ENCODE peak calls at places on chromosome 10, in nine cellular contexts. T, X, R, C, S, Z, F, J and Q are unnamed samples.
A peak's percentile ranks its signal among the peaks of the same experiment; 100 is the strongest.

GRCh38 chr10:127035827-127036226 is 130.6 kb downstream of the DOCK1 start:
- DNase-seq in T (no peak), X (no peak), R (no peak), C (no peak), S (no peak), Z (no peak), F (no peak), J (peak; percentile 25), Q (no peak)

GRCh38 chr10:90969148-90969547 is 48.3 kb upstream of the ANKRD1 start:
- DNase-seq in T (no peak), X (no peak), R (no peak), C (no peak), S (no peak), Z (no peak), F (peak; percentile 73), J (no peak), Q (no peak)

GRCh38 chr10:62414359-62414758 is 40.2 kb downstream of the ZNF365 start:
- DNase-seq in T (no peak), X (no peak), R (no peak), C (no peak), S (no peak), Z (no peak), F (peak; percentile 88), J (no peak), Q (no peak)

GRCh38 chr10:93363891-93364648 is 118.1 kb downstream of the MYOF start:
- DNase-seq in T (peak; percentile 85), X (no peak), R (no peak), C (peak; percentile 51), S (peak; percentile 17), Z (peak; percentile 8), F (no peak), J (peak; percentile 90), Q (no peak)

GRCh38 chr10:26555719-26556368 is 117.7 kb downstream of the APBB1IP start:
- DNase-seq in T (peak; percentile 57), X (peak; percentile 51), R (peak; percentile 79), C (peak; percentile 90), S (peak; percentile 54), Z (peak; percentile 68), F (peak; percentile 26), J (peak; percentile 93), Q (no peak)

GRCh38 chr10:71555760-71556159 is 159.0 kb downstream of the CDH23 start:
- DNase-seq in T (no peak), X (no peak), R (no peak), C (no peak), S (no peak), Z (no peak), F (no peak), J (no peak), Q (no peak)

GRCh38 chr10:3869036-3869435 is 84.0 kb upstream of the KLF6 start:
- DNase-seq in T (no peak), X (no peak), R (no peak), C (no peak), S (no peak), Z (no peak), F (no peak), J (no peak), Q (no peak)

GRCh38 chr10:6958254-6958653 is 378.2 kb upstream of the PRKCQ start:
- DNase-seq in T (no peak), X (no peak), R (no peak), C (peak; percentile 3), S (no peak), Z (no peak), F (no peak), J (no peak), Q (no peak)

GRCh38 chr10:35910234-35910633 is 268.1 kb upstream of the FZD8 start:
- DNase-seq in T (no peak), X (peak; percentile 88), R (peak; percentile 40), C (no peak), S (no peak), Z (no peak), F (peak; percentile 99), J (no peak), Q (peak; percentile 20)

GRCh38 chr10:76621886-76622620 is 1015.6 kb downstream of the KCNMA1 start:
- DNase-seq in T (no peak), X (no peak), R (no peak), C (no peak), S (no peak), Z (no peak), F (no peak), J (no peak), Q (no peak)

GRCh38 chr10:128883126-128884060 is 583.6 kb upstream of the MGMT start:
- DNase-seq in T (no peak), X (no peak), R (no peak), C (no peak), S (no peak), Z (no peak), F (no peak), J (peak; percentile 72), Q (no peak)

GRCh38 chr10:73433538-73433867 is at the start of gene MSS51:
- DNase-seq in T (no peak), X (no peak), R (no peak), C (no peak), S (peak; percentile 51), Z (no peak), F (no peak), J (no peak), Q (no peak)

GRCh38 chr10:129231821-129232220 is 235.2 kb upstream of the MGMT start:
- DNase-seq in T (no peak), X (no peak), R (no peak), C (no peak), S (no peak), Z (no peak), F (no peak), J (no peak), Q (no peak)

GRCh38 chr10:97229322-97229721 is 43.6 kb upstream of the SLIT1 start:
- DNase-seq in T (no peak), X (peak; percentile 18), R (peak; percentile 30), C (no peak), S (no peak), Z (no peak), F (peak; percentile 63), J (no peak), Q (no peak)

GRCh38 chr10:97063271-97063982 is 122.3 kb downstream of the SLIT1 start:
- DNase-seq in T (no peak), X (no peak), R (no peak), C (peak; percentile 46), S (no peak), Z (no peak), F (no peak), J (no peak), Q (no peak)

GRCh38 chr10:113527181-113527580 is 25.7 kb upstream of the HABP2 start:
- DNase-seq in T (no peak), X (no peak), R (no peak), C (peak; percentile 12), S (no peak), Z (no peak), F (no peak), J (peak; percentile 31), Q (no peak)

DNA sequence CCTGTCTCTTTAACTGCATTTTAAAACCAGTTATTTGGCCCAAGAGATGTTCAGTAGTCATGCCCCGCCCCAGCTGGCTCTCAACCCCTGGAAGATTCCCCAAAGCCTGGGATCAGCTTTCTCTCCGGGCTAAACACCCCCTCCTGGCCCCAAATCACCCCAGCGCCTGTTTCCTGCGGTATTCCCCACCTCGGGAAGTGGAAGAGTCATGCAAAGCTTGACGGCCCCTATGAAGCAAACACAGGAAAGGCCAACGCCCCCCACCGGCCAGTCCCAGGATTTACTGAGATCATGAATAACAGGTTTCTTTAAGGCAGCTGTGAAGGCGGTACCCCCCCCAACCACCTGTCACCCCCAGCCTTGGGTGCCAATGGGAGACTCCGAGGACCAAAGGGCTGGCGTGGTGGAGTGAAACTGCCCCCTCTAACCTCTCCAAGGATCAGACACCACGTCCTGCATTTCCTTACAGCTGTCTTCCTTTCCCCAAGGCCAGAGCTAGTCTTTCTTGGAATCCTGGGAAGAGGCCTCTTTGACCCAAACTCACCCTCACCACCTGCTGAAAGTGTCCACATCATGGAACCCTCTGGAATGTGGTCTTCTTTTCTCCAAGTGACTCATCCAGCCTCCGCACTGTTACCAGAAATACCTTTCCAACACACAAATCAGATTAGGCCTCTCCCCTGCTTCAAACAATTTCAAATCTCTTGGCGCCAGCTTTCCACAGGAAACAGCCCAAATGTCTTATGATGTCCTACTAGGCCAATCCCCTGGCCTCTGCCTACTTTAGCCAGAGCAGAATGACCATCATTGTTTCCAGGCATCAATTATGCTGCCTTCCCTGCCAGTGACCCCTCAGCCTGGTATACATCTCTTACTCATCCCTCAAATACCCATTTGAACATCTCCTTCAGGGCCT is 301.5 kb downstream of the ZEB1 start:
- DNase-seq in T (peak; percentile 48), X (peak; percentile 57), R (peak; percentile 18), C (no peak), S (peak; percentile 87), Z (peak; percentile 37), F (no peak), J (peak; percentile 95), Q (peak; percentile 89)
- TF ChIP-seq CTCF in T (no peak), X (peak; percentile 26), R (peak; percentile 20), C (peak; percentile 12), S (peak; percentile 16), Z (no peak), F (no peak), J (no peak), Q (peak; percentile 65)

GRCh38 chr10:100729877-100730738 is 15.3 kb upstream of the PAX2 start:
- DNase-seq in T (no peak), X (no peak), R (no peak), C (no peak), S (no peak), Z (no peak), F (no peak), J (no peak), Q (no peak)
- H3K4me3 ChIP-seq in T (no peak overlapping the region), X (no peak overlapping the region), R (peak overlapping the region; percentile 46), C (no peak overlapping the region), S (peak overlapping the region; percentile 35), Z (no peak overlapping the region), F (peak overlapping the region; percentile 58), J (no peak overlapping the region), Q (no peak overlapping the region)

DNA sequence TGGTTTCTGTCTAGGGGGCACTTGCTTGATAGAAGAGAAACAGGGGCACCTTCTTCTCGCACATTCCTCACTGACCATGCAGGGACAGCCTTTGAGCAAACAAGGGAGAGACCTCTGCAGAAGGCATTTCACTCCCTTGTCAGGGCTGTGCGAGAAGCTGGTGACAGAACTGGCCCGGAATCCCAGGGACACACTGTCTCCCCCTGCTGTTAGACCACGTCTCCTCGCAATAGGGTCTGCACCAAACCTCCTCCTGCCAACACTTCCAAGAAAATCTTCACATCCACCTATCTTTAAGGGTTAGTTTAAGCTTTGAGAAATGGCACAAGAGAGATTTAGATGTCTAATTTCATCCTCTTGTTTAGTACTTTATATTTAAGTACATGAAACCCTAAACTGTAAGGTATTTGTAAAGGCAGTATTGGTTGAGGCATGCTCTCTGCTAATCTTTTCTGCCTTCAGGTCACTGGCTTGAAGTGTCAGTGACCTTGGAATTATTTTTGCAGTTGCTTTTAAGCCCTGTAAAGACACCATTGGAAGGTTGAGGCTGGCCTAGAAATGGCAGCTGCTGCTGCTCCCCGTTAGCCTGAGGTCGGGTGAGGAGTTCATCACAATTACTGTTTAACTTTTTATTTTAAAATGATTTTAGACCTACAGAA is 37.0 kb downstream of the RBM20 start:
- DNase-seq in T (no peak), X (peak; percentile 36), R (peak; percentile 57), C (peak; percentile 46), S (peak; percentile 57), Z (peak; percentile 54), F (peak; percentile 37), J (no peak), Q (no peak)
- TF ChIP-seq CTCF in T (peak; percentile 22), X (peak; percentile 81), R (peak; percentile 64), C (peak; percentile 38), S (peak; percentile 31), Z (peak; percentile 44), F (peak; percentile 52), J (no peak), Q (peak; percentile 67)

DNA sequence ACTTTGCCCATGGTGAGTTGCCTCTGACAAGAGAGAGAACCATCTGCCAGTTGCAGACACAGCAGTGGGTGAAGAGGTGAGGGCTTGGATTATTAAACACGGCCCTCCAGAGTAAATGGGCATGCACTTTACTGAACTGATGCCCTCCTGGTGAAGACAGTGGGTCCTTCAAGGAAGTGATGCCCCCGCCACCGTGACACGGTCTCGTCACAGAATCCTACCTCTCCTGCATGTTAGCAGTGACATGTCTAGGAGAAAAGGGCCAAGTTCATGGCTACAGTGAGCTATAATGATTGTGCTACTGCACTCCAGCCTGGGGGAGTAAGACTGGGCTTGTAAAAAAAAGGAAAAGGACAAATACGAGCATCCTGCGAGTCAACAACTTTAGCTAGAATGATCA is 2.4 kb downstream of the BNIP3 start:
- DNase-seq in T (no peak), X (no peak), R (no peak), C (no peak), S (no peak), Z (no peak), F (no peak), J (no peak), Q (no peak)
- H3K4me3 ChIP-seq in T (peak overlapping the region; percentile 83), X (peak overlapping the region; percentile 65), R (no peak overlapping the region), C (no peak overlapping the region), S (peak overlapping the region; percentile 94), Z (no peak overlapping the region), F (peak overlapping the region; percentile 92), J (no peak overlapping the region), Q (peak overlapping the region; percentile 76)